ENCODE peak calls at places on chromosome X, in ten cellular contexts. W, E, N, C, G, K, O, Q, T and B are unnamed samples.
A peak's percentile ranks its signal among the peaks of the same experiment; 100 is the strongest.

GRCh38 chrX:115058276-115058675 is 40.9 kb upstream of the IL13RA2 start:
- DNase-seq in W (no peak), E (peak; percentile 95), N (peak; percentile 75), C (no peak), G (no peak), K (no peak), O (no peak), Q (no peak), T (no peak), B (no peak)

GRCh38 chrX:18654873-18655836 is 16.8 kb downstream of the RS1 start:
- DNase-seq in W (no peak), E (no peak), N (no peak), C (no peak), G (no peak), K (peak; percentile 28), O (no peak), Q (no peak), T (no peak), B (no peak)

GRCh38 chrX:151962034-151962433 is 12.4 kb downstream of the GABRE start:
- DNase-seq in W (no peak), E (no peak), N (no peak), C (no peak), G (no peak), K (no peak), O (no peak), Q (no peak), T (no peak), B (no peak)

GRCh38 chrX:111123125-111123524 is 27.1 kb downstream of the PAK3 start:
- DNase-seq in W (no peak), E (no peak), N (no peak), C (no peak), G (no peak), K (no peak), O (no peak), Q (no peak), T (no peak), B (no peak)

GRCh38 chrX:40170830-40171512 is 73.2 kb upstream of the BCOR start:
- DNase-seq in W (no peak), E (no peak), N (no peak), C (peak; percentile 45), G (peak; percentile 23), K (no peak), O (no peak), Q (peak; percentile 65), T (no peak), B (no peak)

GRCh38 chrX:124023838-124024238 is 62.3 kb downstream of the STAG2 start:
- DNase-seq in W (no peak), E (peak; percentile 30), N (no peak), C (no peak), G (no peak), K (no peak), O (no peak), Q (no peak), T (no peak), B (no peak)

GRCh38 chrX:121036951-121037350 is 10.5 kb upstream of the GLUD2 start:
- DNase-seq in W (no peak), E (no peak), N (no peak), C (no peak), G (no peak), K (no peak), O (no peak), Q (no peak), T (no peak), B (no peak)

GRCh38 chrX:71910526-71911022 is at the start of gene NHSL2:
- DNase-seq in W (no peak), E (peak; percentile 2), N (no peak), C (no peak), G (peak; percentile 44), K (no peak), O (peak; percentile 78), Q (no peak), T (peak; percentile 25), B (peak; percentile 56)

GRCh38 chrX:43505759-43506158 is 150.3 kb upstream of the MAOA start:
- DNase-seq in W (no peak), E (no peak), N (no peak), C (no peak), G (no peak), K (no peak), O (no peak), Q (no peak), T (no peak), B (no peak)

GRCh38 chrX:37405954-37406353 is 56.8 kb downstream of the PRRG1 start:
- DNase-seq in W (no peak), E (peak; percentile 32), N (no peak), C (no peak), G (no peak), K (no peak), O (no peak), Q (no peak), T (no peak), B (no peak)

GRCh38 chrX:150926791-150927190 is 28.3 kb upstream of the CD99L2 start:
- DNase-seq in W (no peak), E (no peak), N (no peak), C (no peak), G (no peak), K (no peak), O (no peak), Q (no peak), T (no peak), B (no peak)

GRCh38 chrX:41014776-41015175 is 70.5 kb upstream of the USP9X start:
- DNase-seq in W (no peak), E (peak; percentile 16), N (no peak), C (peak; percentile 74), G (no peak), K (no peak), O (no peak), Q (no peak), T (no peak), B (no peak)

GRCh38 chrX:155027509-155028066 is 944 bp downstream of the FUNDC2 start:
- DNase-seq in W (no peak), E (peak; percentile 76), N (peak; percentile 39), C (peak; percentile 78), G (no peak), K (no peak), O (no peak), Q (no peak), T (peak; percentile 28), B (no peak)

GRCh38 chrX:65690057-65690855 is 22.8 kb downstream of the MSN start:
- DNase-seq in W (no peak), E (peak; percentile 75), N (peak; percentile 78), C (no peak), G (no peak), K (no peak), O (peak; percentile 74), Q (peak; percentile 82), T (peak; percentile 60), B (peak; percentile 60)

GRCh38 chrX:68937581-68937980 is 108.8 kb downstream of the EFNB1 start:
- DNase-seq in W (no peak), E (no peak), N (no peak), C (no peak), G (no peak), K (no peak), O (no peak), Q (no peak), T (no peak), B (no peak)

GRCh38 chrX:3286196-3286920 is 60.1 kb downstream of the MXRA5 start:
- DNase-seq in W (no peak), E (peak; percentile 82), N (peak; percentile 77), C (no peak), G (no peak), K (no peak), O (no peak), Q (no peak), T (no peak), B (no peak)

GRCh38 chrX:48003367-48003757 is 427 bp downstream of the ZNF182 start:
- DNase-seq in W (no peak), E (no peak), N (no peak), C (no peak), G (no peak), K (no peak), O (no peak), Q (no peak), T (no peak), B (no peak)

GRCh38 chrX:46965125-46965758 is 53.0 kb downstream of the JADE3 start:
- DNase-seq in W (no peak), E (peak; percentile 23), N (peak; percentile 25), C (peak; percentile 15), G (no peak), K (no peak), O (no peak), Q (no peak), T (no peak), B (no peak)

GRCh38 chrX:122087353-122087752 is 1039.9 kb downstream of the GLUD2 start:
- DNase-seq in W (no peak), E (no peak), N (peak; percentile 23), C (no peak), G (no peak), K (no peak), O (no peak), Q (no peak), T (peak; percentile 13), B (no peak)

GRCh38 chrX:115017455-115017854 is at the start of gene IL13RA2:
- DNase-seq in W (no peak), E (no peak), N (no peak), C (no peak), G (no peak), K (no peak), O (no peak), Q (no peak), T (no peak), B (no peak)

GRCh38 chrX:115616943-115617563 is 56.1 kb downstream of the PLS3 start:
- DNase-seq in W (no peak), E (peak; percentile 50), N (peak; percentile 44), C (no peak), G (no peak), K (no peak), O (no peak), Q (no peak), T (no peak), B (no peak)

GRCh38 chrX:21781525-21781924 is 23.6 kb upstream of the SMPX start:
- DNase-seq in W (no peak), E (no peak), N (no peak), C (no peak), G (no peak), K (no peak), O (no peak), Q (no peak), T (no peak), B (no peak)

GRCh38 chrX:96181571-96181970 is 503.1 kb upstream of the DIAPH2 start:
- DNase-seq in W (no peak), E (no peak), N (no peak), C (no peak), G (no peak), K (no peak), O (no peak), Q (no peak), T (no peak), B (no peak)

GRCh38 chrX:8913665-8914409 is 112.7 kb upstream of the FAM9A start:
- DNase-seq in W (no peak), E (peak; percentile 83), N (no peak), C (no peak), G (no peak), K (no peak), O (no peak), Q (no peak), T (peak; percentile 34), B (no peak)

GRCh38 chrX:17564689-17565409 is 172.4 kb upstream of the SCML1 start:
- DNase-seq in W (no peak), E (peak; percentile 76), N (no peak), C (no peak), G (no peak), K (no peak), O (no peak), Q (no peak), T (no peak), B (peak; percentile 21)

GRCh38 chrX:110402091-110402854 is 43.6 kb downstream of the RTL9 start:
- DNase-seq in W (no peak), E (peak; percentile 83), N (peak; percentile 78), C (no peak), G (no peak), K (no peak), O (no peak), Q (no peak), T (no peak), B (peak; percentile 46)

GRCh38 chrX:43969504-43970501 is 3.4 kb downstream of the NDP start:
- DNase-seq in W (no peak), E (peak; percentile 14), N (peak; percentile 18), C (no peak), G (peak; percentile 19), K (no peak), O (no peak), Q (no peak), T (peak; percentile 14), B (no peak)

GRCh38 chrX:14630724-14631123 is 101.4 kb downstream of the GLRA2 start:
- DNase-seq in W (no peak), E (peak; percentile 15), N (no peak), C (no peak), G (peak; percentile 14), K (no peak), O (no peak), Q (no peak), T (no peak), B (no peak)